ENCODE peak calls at places on chromosomes 6 and 20, in six cellular contexts. F is hepatic stellate cell; T is skeletal muscle cell; H is NCI-H774; Z is type B pancreatic cell; J is CD8-positive, alpha-beta memory T cell. S is an unnamed sample.

GRCh38 chr20:58435237-58435636 is 46.2 kb downstream of the VAPB start:
- DNase-seq in T (no peak), J (no peak), H (no peak), F (no peak), Z (no peak), S (no peak)

GRCh38 chr6:42512498-42513042 is 51.3 kb upstream of the UBR2 start:
- DNase-seq in H (no peak), T (no peak), Z (no peak), F (no peak), J (no peak), S (no peak)

GRCh38 chr6:157273756-157274088 is 49.6 kb downstream of the TMEM242 start:
- DNase-seq in H (peak; percentile 66), T (no peak), Z (no peak), F (peak; percentile 56), J (peak; percentile 63), S (peak; percentile 26)

GRCh38 chr20:10111144-10111771 is 76.5 kb downstream of the ANKEF1 start:
- DNase-seq in T (no peak), J (no peak), Z (no peak), H (peak; percentile 67), F (no peak), S (no peak)

GRCh38 chr20:19300395-19300794 is 88.0 kb downstream of the SLC24A3 start:
- DNase-seq in Z (no peak), J (no peak), T (no peak), H (no peak), F (no peak), S (no peak)

GRCh38 chr6:114366899-114367298 is 24.1 kb upstream of the HS3ST5 start:
- DNase-seq in T (no peak), H (no peak), J (no peak), F (no peak), Z (no peak), S (no peak)

GRCh38 chr6:16102208-16102607 is 26.7 kb upstream of the MYLIP start:
- DNase-seq in T (no peak), J (no peak), F (no peak), H (no peak), Z (no peak), S (no peak)

GRCh38 chr20:37081717-37082289 is 14.0 kb downstream of the RBL1 start:
- DNase-seq in Z (no peak), H (no peak), F (peak; percentile 13), J (peak; percentile 22), T (no peak), S (no peak)

GRCh38 chr6:106568518-106568917 is 60.8 kb downstream of the RTN4IP1 start:
- DNase-seq in F (no peak), H (no peak), J (no peak), T (no peak), Z (no peak), S (no peak)

GRCh38 chr20:33910056-33910455 is 83.7 kb upstream of the RALY start:
- DNase-seq in J (no peak), T (no peak), Z (no peak), F (no peak), H (no peak), S (no peak)

GRCh38 chr6:137519629-137520176 is 25.5 kb upstream of the OLIG3 start:
- DNase-seq in T (no peak), F (no peak), Z (no peak), J (no peak), H (no peak), S (no peak)

GRCh38 chr20:24470031-24470781 is 777 bp downstream of the SYNDIG1 start:
- DNase-seq in F (no peak), H (no peak), Z (no peak), J (no peak), T (no peak), S (peak; percentile 38)

GRCh38 chr6:123829302-123829953 is 25.8 kb downstream of the NKAIN2 start:
- DNase-seq in H (no peak), J (no peak), F (no peak), Z (no peak), T (peak; percentile 21), S (peak; percentile 93)

GRCh38 chr20:53828673-53829085 is 235.0 kb upstream of the ZNF217 start:
- DNase-seq in T (peak; percentile 92), H (no peak), F (peak; percentile 64), Z (no peak), J (no peak), S (peak; percentile 91)

GRCh38 chr6:90846824-90847223 is 260.0 kb upstream of the MAP3K7 start:
- DNase-seq in F (no peak), T (no peak), J (no peak), Z (no peak), H (no peak), S (peak; percentile 80)

GRCh38 chr6:96545882-96546281 is 17.0 kb upstream of the FHL5 start:
- DNase-seq in H (no peak), T (no peak), Z (no peak), J (no peak), F (no peak), S (no peak)

GRCh38 chr20:21513881-21514540 is at the start of gene NKX2-2:
- DNase-seq in J (no peak), Z (peak; percentile 66), T (no peak), H (peak; percentile 37), F (no peak), S (no peak)

GRCh38 chr6:43768983-43769525 is 957 bp upstream of the VEGFA start:
- DNase-seq in F (peak; percentile 62), J (no peak), T (peak; percentile 98), Z (no peak), H (no peak), S (no peak)

GRCh38 chr6:161439093-161439492 is 165.2 kb upstream of the AGPAT4 start:
- DNase-seq in H (peak; percentile 30), F (peak; percentile 62), T (peak; percentile 93), Z (no peak), J (no peak), S (no peak)

GRCh38 chr6:35038076-35038475 is 103.1 kb downstream of the TCP11 start:
- DNase-seq in H (no peak), Z (no peak), J (no peak), T (no peak), F (no peak), S (no peak)

GRCh38 chr20:59455392-59456341 is 148.7 kb upstream of the PHACTR3 start:
- DNase-seq in H (peak; percentile 28), Z (no peak), J (no peak), T (peak; percentile 0), F (peak; percentile 12), S (peak; percentile 3)

GRCh38 chr6:116561377-116562018 is 7.9 kb downstream of the CALHM4 start:
- DNase-seq in Z (peak; percentile 75), J (peak; percentile 57), F (peak; percentile 29), T (no peak), H (peak; percentile 59), S (no peak)

GRCh38 chr20:54843891-54844290 is 368.5 kb downstream of the DOK5 start:
- DNase-seq in T (no peak), H (no peak), J (no peak), Z (no peak), F (no peak), S (no peak)

GRCh38 chr20:48431635-48432034 is 396.2 kb downstream of the PREX1 start:
- DNase-seq in Z (no peak), H (no peak), F (no peak), T (no peak), J (no peak), S (no peak)

GRCh38 chr6:145705561-145705960 is 29.8 kb downstream of the EPM2A start:
- DNase-seq in J (no peak), Z (no peak), F (no peak), H (no peak), T (peak; percentile 53), S (peak; percentile 15)

GRCh38 chr6:14873132-14873531 is 372.7 kb upstream of the JARID2 start:
- DNase-seq in J (no peak), Z (no peak), T (no peak), F (no peak), H (no peak), S (no peak)

GRCh38 chr6:54232703-54233102 is 75.5 kb upstream of the TINAG start:
- DNase-seq in H (no peak), Z (no peak), T (no peak), F (no peak), J (no peak), S (no peak)

GRCh38 chr6:130520801-130521200 is 155.0 kb downstream of the TMEM200A start:
- DNase-seq in T (no peak), Z (no peak), F (no peak), H (no peak), J (no peak), S (no peak)

GRCh38 chr6:109717971-109718370 is 26.9 kb downstream of the FIG4 start:
- DNase-seq in Z (no peak), J (no peak), T (no peak), F (no peak), H (no peak), S (no peak)

GRCh38 chr6:79670789-79671188 is 39.7 kb downstream of the SH3BGRL2 start:
- DNase-seq in T (no peak), H (peak; percentile 99), Z (no peak), J (no peak), F (no peak), S (no peak)

GRCh38 chr20:48986899-48987298 is 59.2 kb upstream of the CSE1L start:
- DNase-seq in J (no peak), F (peak; percentile 14), Z (no peak), T (no peak), H (peak; percentile 41), S (no peak)

GRCh38 chr6:115001726-115002436 is 659.1 kb upstream of the HS3ST5 start:
- DNase-seq in F (no peak), H (no peak), Z (no peak), T (no peak), J (no peak), S (no peak)

S was measured in foreskin keratinocyte.